ENCODE peak calls at places on chromosomes 11 and 22, in nine cellular contexts. U, Z, P, K, V, F, R, B and G are unnamed samples.

GRCh38 chr22:48055827-48056226 is 1293.4 kb downstream of the TBC1D22A start:
- DNase-seq in V (no peak), K (no peak), B (no peak), U (no peak), Z (no peak), P (no peak), F (no peak), R (no peak), G (no peak)

GRCh38 chr22:46721716-46722115 is 16.3 kb downstream of the CERK start:
- DNase-seq in K (no peak), Z (no peak), P (no peak), F (no peak), B (no peak), U (no peak), R (no peak), V (peak; percentile 33), G (no peak)

GRCh38 chr11:87012089-87012488 is 25.6 kb upstream of the TMEM135 start:
- DNase-seq in U (no peak), F (no peak), P (no peak), R (no peak), Z (no peak), V (no peak), K (no peak), B (no peak), G (no peak)

GRCh38 chr11:34899633-34900016 is 16.6 kb downstream of the APIP start:
- DNase-seq in U (no peak), Z (no peak), V (no peak), B (no peak), P (no peak), K (no peak), R (no peak), F (peak; percentile 5), G (no peak)

GRCh38 chr11:126310229-126310991 is 6.5 kb downstream of the DCPS start:
- DNase-seq in K (peak; percentile 81), R (peak; percentile 81), F (peak; percentile 88), V (peak; percentile 29), Z (peak; percentile 45), B (peak; percentile 49), U (no peak), P (peak; percentile 71), G (peak; percentile 8)

GRCh38 chr22:50730941-50731661 is 6.9 kb upstream of the ACR start:
- DNase-seq in Z (no peak), U (no peak), V (no peak), P (no peak), F (no peak), B (no peak), K (no peak), R (peak; percentile 14), G (no peak)

GRCh38 chr11:112631333-112631732 is 329.9 kb upstream of the NCAM1 start:
- DNase-seq in P (no peak), V (no peak), Z (no peak), F (no peak), R (no peak), B (no peak), K (no peak), U (no peak), G (no peak)

GRCh38 chr11:72721689-72722049 is 30.5 kb downstream of the ARAP1 start:
- DNase-seq in B (peak; percentile 44), R (no peak), V (no peak), U (no peak), F (no peak), Z (no peak), P (no peak), K (peak; percentile 62), G (no peak)

GRCh38 chr22:26648011-26648497 is 9.3 kb upstream of the MIAT start:
- DNase-seq in B (peak; percentile 20), R (no peak), U (no peak), Z (no peak), F (peak; percentile 94), K (no peak), P (no peak), V (peak; percentile 98), G (peak; percentile 58)

GRCh38 chr11:106943089-106943488 is 75.2 kb downstream of the GUCY1A2 start:
- DNase-seq in P (no peak), V (no peak), F (no peak), Z (no peak), B (no peak), U (no peak), R (no peak), K (no peak), G (no peak)

GRCh38 chr11:77813256-77813655 is 7.3 kb downstream of the RSF1 start:
- DNase-seq in F (no peak), R (no peak), P (no peak), U (no peak), Z (no peak), K (no peak), B (no peak), V (no peak), G (no peak)

GRCh38 chr11:126646701-126647209 is 291.3 kb downstream of the ST3GAL4 start:
- DNase-seq in P (no peak), B (no peak), Z (no peak), V (no peak), K (no peak), U (no peak), F (no peak), R (no peak), G (no peak)

GRCh38 chr11:34223021-34223813 is 117.8 kb downstream of the NAT10 start:
- DNase-seq in P (peak; percentile 55), B (no peak), K (peak; percentile 74), Z (no peak), U (no peak), R (peak; percentile 85), F (peak; percentile 30), V (no peak), G (no peak)

GRCh38 chr11:87421422-87421821 is 383.7 kb downstream of the TMEM135 start:
- DNase-seq in V (peak; percentile 44), Z (peak; percentile 33), F (peak; percentile 79), B (no peak), R (no peak), U (no peak), K (peak; percentile 57), P (peak; percentile 65), G (peak; percentile 22)

GRCh38 chr22:41001722-41002122 is 50.5 kb downstream of the RBX1 start:
- DNase-seq in Z (no peak), U (no peak), K (no peak), B (no peak), P (no peak), F (no peak), R (no peak), V (no peak), G (no peak)

GRCh38 chr11:42631223-42631843 is 680.5 kb upstream of the API5 start:
- DNase-seq in U (no peak), P (no peak), V (no peak), F (peak; percentile 34), R (no peak), K (no peak), Z (no peak), B (no peak), G (no peak)

GRCh38 chr11:132448334-132448995 is 1078.0 kb downstream of the NTM start:
- DNase-seq in K (no peak), R (no peak), F (no peak), P (no peak), Z (no peak), V (no peak), B (no peak), U (no peak), G (no peak)

GRCh38 chr22:22228421-22228820 is 16.2 kb upstream of the VPREB1 start:
- DNase-seq in F (no peak), K (no peak), V (no peak), R (no peak), U (no peak), P (no peak), B (no peak), Z (no peak), G (no peak)

GRCh38 chr11:123382555-123383074 is 47.5 kb upstream of the GRAMD1B start:
- DNase-seq in V (no peak), U (no peak), Z (no peak), F (no peak), K (no peak), R (no peak), P (no peak), B (no peak), G (no peak)

GRCh38 chr11:92384316-92384715 is 159.7 kb downstream of the FAT3 start:
- DNase-seq in P (no peak), F (no peak), U (no peak), K (no peak), B (no peak), Z (no peak), V (no peak), R (no peak), G (no peak)

GRCh38 chr22:50016988-50017700 is 4.6 kb upstream of the IL17REL start:
- DNase-seq in U (no peak), F (peak; percentile 1), Z (no peak), K (no peak), B (no peak), P (no peak), V (no peak), R (no peak), G (no peak)

GRCh38 chr11:58573451-58574104 is 2.1 kb downstream of the LPXN start:
- DNase-seq in K (peak; percentile 53), B (peak; percentile 41), U (no peak), Z (peak; percentile 36), V (no peak), P (no peak), F (no peak), R (peak; percentile 50), G (no peak)

GRCh38 chr11:60900673-60901404 is 5.5 kb downstream of the PRPF19 start:
- DNase-seq in U (no peak), Z (no peak), V (no peak), P (no peak), F (no peak), K (no peak), B (no peak), R (no peak), G (no peak)

GRCh38 chr11:95134491-95134890 is 44.8 kb downstream of the ENDOD1 start:
- DNase-seq in K (no peak), U (no peak), R (no peak), F (no peak), V (no peak), Z (no peak), B (no peak), P (no peak), G (no peak)

GRCh38 chr11:67266424-67267187 is at the start of gene GRK2:
- DNase-seq in B (peak; percentile 45), P (no peak), Z (no peak), K (no peak), V (no peak), U (no peak), R (peak; percentile 46), F (peak; percentile 37), G (peak; percentile 23)

GRCh38 chr11:133950874-133951483 is 5.8 kb downstream of the IGSF9B start:
- DNase-seq in P (no peak), Z (no peak), U (no peak), F (peak; percentile 39), K (no peak), R (no peak), V (no peak), B (no peak), G (no peak)

GRCh38 chr22:26606611-26607010 is 11.2 kb downstream of the CRYBB1 start:
- DNase-seq in V (no peak), P (no peak), F (no peak), Z (no peak), K (no peak), B (no peak), R (no peak), U (no peak), G (no peak)